ENCODE peak calls at places on chromosome 14, in nine cellular contexts. R is neural progenitor cell, T is PC-3, I is HCT116, W is GM23248, S is GM23338, N is hepatocyte, U is SK-N-SH, E is MM.1S. O is an unnamed sample. For H3K4me1, the result is how much of the 10 kb centered on the place peaks cover.

GRCh38 chr14:62143235-62143634 is 381.0 kb downstream of the SNAPC1 start:
- DNase-seq in E (no peak), U (no peak), T (no peak), N (no peak), R (no peak), I (no peak), W (peak), S (no peak), O (no peak)

GRCh38 chr14:66923251-66923650 is 266.0 kb upstream of the GARIN2 start:
- DNase-seq in R (no peak), U (no peak), N (no peak), I (no peak), W (no peak), S (no peak), T (no peak), E (no peak), O (no peak)

GRCh38 chr14:73759183-73759713 is 45.1 kb upstream of the PNMA1 start:
- DNase-seq in N (peak), T (peak), W (peak), R (peak), E (peak), S (peak), I (no peak), U (peak), O (peak)

GRCh38 chr14:74176404-74176788 is 62.9 kb upstream of the VSX2 start:
- DNase-seq in T (no peak), N (no peak), R (no peak), S (no peak), U (no peak), I (no peak), W (peak), E (no peak), O (no peak)

GRCh38 chr14:37172024-37172869 is at the start of gene SLC25A21:
- DNase-seq in I (peak), R (peak), N (peak), S (peak), T (peak), E (no peak), U (no peak), W (peak), O (no peak)

GRCh38 chr14:48937796-48938195 is 648.4 kb downstream of the RPS29 start:
- DNase-seq in T (no peak), N (peak), I (no peak), U (peak), S (no peak), W (peak), E (no peak), R (peak), O (no peak)

GRCh38 chr14:81831128-81831815 is 297.6 kb upstream of the SEL1L start:
- DNase-seq in N (peak), U (no peak), T (no peak), S (peak), E (no peak), R (peak), W (no peak), I (no peak), O (no peak)

GRCh38 chr14:61992139-61992538 is 229.9 kb downstream of the SNAPC1 start:
- DNase-seq in S (no peak), R (peak), E (no peak), U (no peak), T (peak), W (no peak), I (no peak), N (no peak), O (no peak)

GRCh38 chr14:76775159-76775694 is 14.0 kb downstream of the VASH1 start:
- DNase-seq in T (no peak), S (no peak), I (no peak), N (no peak), W (no peak), E (no peak), R (no peak), U (no peak), O (no peak)

GRCh38 chr14:61438860-61439765 is 117.7 kb downstream of the PRKCH start:
- DNase-seq in R (peak), U (no peak), I (no peak), W (peak), S (peak), T (peak), E (no peak), N (peak), O (no peak)

GRCh38 chr14:75286313-75286712 is 7.7 kb downstream of the FOS start:
- DNase-seq in S (peak), U (peak), R (no peak), N (peak), I (no peak), W (no peak), T (no peak), E (no peak), O (no peak)

GRCh38 chr14:77508876-77509275 is 10.3 kb upstream of the ISM2 start:
- DNase-seq in U (no peak), S (no peak), I (no peak), R (no peak), E (no peak), T (peak), N (no peak), W (no peak), O (no peak)

GRCh38 chr14:80567905-80568512 is 356.7 kb upstream of the DIO2 start:
- DNase-seq in U (no peak), N (peak), E (no peak), W (peak), S (no peak), I (peak), T (peak), R (no peak), O (no peak)

GRCh38 chr14:26872510-26872909 is 274.7 kb upstream of the NOVA1 start:
- DNase-seq in T (no peak), I (no peak), U (no peak), N (no peak), E (no peak), R (peak), W (peak), S (no peak), O (no peak)

GRCh38 chr14:73786632-73786941 is 65.0 kb upstream of the PTGR2 start:
- DNase-seq in I (no peak), U (peak), R (peak), N (peak), W (peak), T (peak), S (peak), E (no peak), O (peak)

GRCh38 chr14:76773188-76773885 is 12.1 kb downstream of the VASH1 start:
- DNase-seq in E (no peak), W (peak), R (no peak), T (peak), S (no peak), I (no peak), N (peak), U (peak), O (no peak)

GRCh38 chr14:60573943-60574496 is 65.1 kb downstream of the SIX6 start:
- DNase-seq in U (no peak), W (peak), R (no peak), T (no peak), E (no peak), S (peak), N (no peak), I (no peak), O (no peak)

GRCh38 chr14:69879175-69880047 is at the start of gene SMOC1:
- DNase-seq in W (peak), R (peak), T (no peak), U (peak), E (peak), S (peak), N (peak), I (no peak), O (no peak)

GRCh38 chr14:72614891-72615410 is 278.9 kb downstream of the DPF3 start:
- DNase-seq in E (no peak), U (no peak), W (no peak), S (no peak), I (no peak), R (no peak), N (no peak), T (no peak), O (no peak)

GRCh38 chr14:52314521-52315354 is 626 bp downstream of the PTGER2 start:
- DNase-seq in U (peak), T (no peak), I (no peak), R (peak), N (peak), E (no peak), W (peak), S (peak), O (no peak)

GRCh38 chr14:52313903-52314481 is at the start of gene PTGER2:
- DNase-seq in U (peak), N (peak), I (peak), E (peak), W (peak), T (peak), R (peak), S (peak), O (no peak)

GRCh38 chr14:52315355-52315718 is 1.2 kb downstream of the PTGER2 start:
- DNase-seq in W (peak), T (no peak), N (no peak), E (no peak), S (peak), I (no peak), R (peak), U (no peak), O (no peak)

GRCh38 chr14:52318057-52318456 is 3.9 kb downstream of the PTGER2 start:
- DNase-seq in S (no peak), E (no peak), N (no peak), I (no peak), T (no peak), W (no peak), R (no peak), U (no peak), O (no peak)

GRCh38 chr14:52318829-52319604 is 4.9 kb downstream of the PTGER2 start:
- DNase-seq in I (no peak), T (no peak), U (peak), S (no peak), W (peak), E (no peak), N (no peak), R (no peak), O (no peak)
- TF ChIP-seq EZH2phosphoT487 in I (no peak), T (no peak), U (no peak), S (no peak), W (no peak), E (no peak), N (no peak), R (no peak), O (no peak)

GRCh38 chr14:56905282-56905681 is 95.0 kb upstream of the OTX2 start:
- DNase-seq in S (peak), W (no peak), I (no peak), N (no peak), U (no peak), T (no peak), R (no peak), E (no peak), O (no peak)

GRCh38 chr14:56899829-56900228 is 89.5 kb upstream of the OTX2 start:
- DNase-seq in I (no peak), T (no peak), E (no peak), W (no peak), R (peak), N (no peak), U (no peak), S (peak), O (no peak)

GRCh38 chr14:56903304-56904021 is 93.2 kb upstream of the OTX2 start:
- DNase-seq in S (peak), R (peak), T (no peak), U (no peak), N (no peak), W (no peak), I (no peak), E (no peak), O (no peak)

GRCh38 chr14:56902413-56902812 is 92.1 kb upstream of the OTX2 start:
- DNase-seq in E (no peak), S (peak), U (no peak), T (no peak), R (peak), I (no peak), N (no peak), W (no peak), O (no peak)
- H3K4me1 ChIP-seq in E (under half), S (half or more), U (under half), T (under half), R (half or more), I (under half), N (under half), W (under half), O (under half)

DNA sequence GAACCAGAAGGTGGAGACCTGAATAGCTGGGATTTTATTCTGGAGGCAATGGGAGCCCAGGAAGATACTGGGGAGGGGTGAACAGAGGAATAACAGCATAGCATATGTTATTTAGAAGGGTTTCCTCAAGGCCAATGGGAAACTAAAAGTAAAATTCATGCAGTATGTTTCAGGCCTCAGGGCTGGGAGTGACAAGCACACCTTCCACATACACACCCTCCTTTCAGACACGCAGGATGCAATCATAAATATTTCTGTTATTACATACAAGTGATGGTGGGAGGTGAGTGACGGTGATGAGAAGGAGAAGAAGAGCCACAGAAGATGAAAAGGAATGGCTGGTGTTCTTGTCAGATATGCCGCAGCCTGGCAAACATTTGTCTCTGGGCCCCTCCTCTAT is 106.1 kb upstream of the FLRT2 start:
- DNase-seq in N (no peak), T (no peak), U (no peak), I (no peak), W (no peak), R (no peak), S (no peak), E (no peak), O (no peak)
- H3K27ac ChIP-seq in N (no peak), T (no peak), U (no peak), I (no peak), W (no peak), R (no peak), S (no peak), E (no peak), O (no peak)

DNA sequence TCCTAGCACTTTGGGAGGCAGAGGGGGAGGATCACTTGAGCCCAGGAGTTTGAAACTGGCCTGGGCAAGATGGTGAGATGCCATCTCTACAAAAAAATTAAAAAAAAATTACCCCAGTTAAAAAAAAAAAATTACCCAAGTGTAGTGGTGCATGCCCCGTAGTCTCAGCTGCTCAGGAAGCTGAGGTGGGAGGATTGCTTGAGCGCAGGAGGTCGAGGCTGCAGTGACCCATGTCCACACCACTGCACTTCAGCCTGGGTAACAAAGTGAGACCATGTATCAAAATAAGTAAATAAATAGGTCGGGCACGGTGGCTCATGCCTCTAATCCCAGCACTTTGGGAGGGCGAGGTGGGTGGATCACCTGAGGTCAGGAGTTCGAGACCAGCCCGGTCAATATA is 128.8 kb downstream of the VRK1 start:
- DNase-seq in R (no peak), W (no peak), S (no peak), U (no peak), T (no peak), E (no peak), I (no peak), N (no peak), O (no peak)
- TF ChIP-seq EZH2phosphoT487 in R (no peak), W (no peak), S (no peak), U (no peak), T (no peak), E (no peak), I (no peak), N (no peak), O (no peak)

DNA sequence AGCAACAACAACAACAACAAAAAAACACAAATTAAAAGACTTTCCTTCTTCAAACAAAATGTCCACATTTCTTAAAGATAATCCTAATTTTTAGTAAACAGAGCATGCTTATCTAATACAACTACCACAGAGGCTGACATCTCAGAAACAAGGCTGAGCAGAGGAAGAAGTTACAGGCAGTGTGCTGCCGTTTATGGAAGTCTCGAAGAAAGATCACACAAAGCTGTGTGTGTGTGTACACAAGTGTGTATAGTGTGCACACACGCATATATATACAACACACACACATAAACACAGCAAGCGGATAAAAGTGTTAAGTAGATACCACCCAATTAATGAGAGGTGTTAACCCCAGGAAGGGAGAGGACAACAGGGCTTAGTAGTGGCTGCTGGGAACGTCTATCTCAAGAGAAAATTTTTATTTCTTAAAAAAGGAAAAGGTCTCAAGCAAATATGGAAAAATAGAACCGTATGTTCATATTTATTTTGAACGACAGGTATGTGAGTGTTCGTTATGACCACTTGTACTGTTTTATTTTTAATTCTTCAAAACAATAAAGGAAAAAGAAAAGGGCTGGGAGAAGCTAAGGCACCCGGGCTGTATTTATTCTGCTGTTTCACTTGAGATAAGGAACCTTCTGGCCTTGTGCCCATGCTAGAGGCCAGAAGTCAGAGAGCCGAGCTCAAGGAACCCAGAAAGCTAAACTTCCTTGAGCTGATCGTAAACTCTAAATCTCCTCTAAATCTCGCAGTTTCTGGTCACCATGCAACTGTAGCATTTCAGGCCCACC is 15.1 kb downstream of the CCDC88C start:
- DNase-seq in R (no peak), U (no peak), S (no peak), T (no peak), N (peak), E (no peak), I (no peak), W (no peak), O (no peak)
- H3K4me1 ChIP-seq in R (under half), U (under half), S (under half), T (under half), N (under half), E (half or more), I (under half), W (under half), O (half or more)

GRCh38 chr14:104864267-104865068 is 600 bp upstream of the CEP170B start:
- DNase-seq in R (peak), E (no peak), I (peak), S (peak), W (peak), U (no peak), T (peak), N (peak), O (no peak)
- H3K27ac ChIP-seq in R (no peak), E (no peak), I (peak), S (peak), W (no peak), U (no peak), T (peak), N (peak), O (no peak)

DNA sequence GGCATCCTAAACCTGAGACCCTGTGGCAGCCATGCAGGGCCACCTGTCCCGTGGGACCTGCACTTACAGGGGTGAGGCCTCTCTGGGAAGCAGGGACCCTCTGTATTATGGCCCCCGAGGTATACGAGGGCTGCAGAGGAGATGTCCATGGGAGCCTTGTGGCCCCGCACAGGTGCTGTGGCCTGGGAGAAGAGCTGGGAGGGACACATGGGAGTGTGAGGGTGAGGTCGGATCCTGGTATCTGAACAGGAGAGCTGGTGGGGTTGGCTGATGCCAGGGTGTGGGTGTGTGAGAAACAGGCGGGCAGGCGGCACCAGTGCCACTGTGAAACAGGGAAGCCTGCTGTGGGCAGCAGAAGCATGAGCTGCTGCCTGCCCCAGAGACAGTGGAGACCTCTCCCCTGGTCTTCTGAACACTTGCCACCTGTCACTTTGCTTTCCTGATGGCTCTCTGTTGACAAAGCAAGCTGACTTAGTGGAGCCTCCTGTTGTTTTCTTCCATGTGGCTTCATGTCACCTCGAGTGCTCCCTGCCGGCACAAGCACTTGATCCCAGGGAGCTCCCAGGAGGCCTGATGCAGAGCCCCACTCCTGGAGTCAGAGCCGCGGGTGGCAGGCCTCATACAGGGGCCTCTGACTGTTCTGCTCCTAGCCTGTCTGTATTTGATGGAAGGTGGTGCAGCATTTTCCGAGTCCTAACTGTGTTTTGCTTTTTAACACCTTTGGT is 19.8 kb upstream of the AMN start:
- DNase-seq in R (no peak), W (no peak), I (no peak), E (no peak), S (no peak), T (no peak), N (no peak), U (peak), O (no peak)
- TF ChIP-seq EZH2phosphoT487 in R (no peak), W (no peak), I (no peak), E (no peak), S (no peak), T (no peak), N (no peak), U (no peak), O (no peak)

GRCh38 chr14:96261053-96261452 is 5.0 kb downstream of the BDKRB1 start:
- DNase-seq in R (no peak), T (no peak), U (no peak), E (no peak), S (no peak), I (no peak), W (no peak), N (no peak), O (no peak)
- H3K4me1 ChIP-seq in R (under half), T (under half), U (under half), E (under half), S (under half), I (under half), W (under half), N (under half), O (under half)

O was measured in OCI-LY7.